ENCODE peak calls at places on chromosomes 12 and 14, in eight cellular contexts. F is adipocyte; Z is pancreas; D is CD4-positive, CD25-positive, alpha-beta regulatory T cell; V is GM06990; U is breast epithelium; A is A673; G is testis. W is an unnamed sample.
A peak's percentile ranks its signal among the peaks of the same experiment; 100 is the strongest.

GRCh38 chr12:28742791-28743190 is 406.3 kb upstream of the FAR2 start:
- DNase-seq in G (no peak), V (no peak), D (no peak), U (no peak), Z (no peak), F (peak; percentile 35), A (no peak), W (no peak)

GRCh38 chr14:40204441-40205175 is 772.4 kb upstream of the FBXO33 start:
- DNase-seq in F (no peak), U (no peak), A (no peak), Z (peak; percentile 49), D (no peak), G (no peak), V (no peak), W (no peak)

GRCh38 chr12:5511644-5512584 is 80.0 kb downstream of the NTF3 start:
- DNase-seq in V (peak; percentile 12), D (no peak), Z (no peak), A (peak; percentile 49), U (no peak), G (peak; percentile 77), F (peak; percentile 51), W (no peak)

GRCh38 chr12:25362646-25363045 is 111.9 kb upstream of the KRAS start:
- DNase-seq in G (no peak), A (no peak), U (no peak), F (no peak), D (no peak), Z (no peak), V (no peak), W (no peak)

GRCh38 chr14:34179723-34180122 is 228.8 kb upstream of the EGLN3 start:
- DNase-seq in Z (no peak), U (no peak), G (no peak), D (no peak), F (no peak), V (no peak), A (no peak), W (no peak)

GRCh38 chr12:116130431-116130830 is 147.1 kb downstream of the MED13L start:
- DNase-seq in F (peak; percentile 57), D (peak; percentile 40), V (no peak), A (peak; percentile 63), G (no peak), Z (no peak), U (no peak), W (no peak)

GRCh38 chr12:46908936-46909635 is 83.3 kb upstream of the SLC38A4 start:
- DNase-seq in D (no peak), A (no peak), Z (no peak), F (no peak), V (no peak), U (no peak), G (no peak), W (no peak)

GRCh38 chr14:96554315-96554910 is 52.2 kb downstream of the PAPOLA start:
- DNase-seq in V (no peak), G (no peak), D (no peak), Z (no peak), A (no peak), F (no peak), U (no peak), W (no peak)

GRCh38 chr12:11719678-11720099 is 70.2 kb downstream of the ETV6 start:
- DNase-seq in G (peak; percentile 40), F (peak; percentile 87), U (no peak), A (peak; percentile 96), V (no peak), Z (no peak), D (no peak), W (no peak)

GRCh38 chr14:52032196-52032865 is 36.5 kb downstream of the NID2 start:
- DNase-seq in F (peak; percentile 42), Z (no peak), D (no peak), G (no peak), U (no peak), A (no peak), V (no peak), W (no peak)
- H3K36me3 ChIP-seq in F (peaks cover 43% of the 10 kb centered on the region), Z (no peaks in the 10 kb centered on the region), D (no peaks in the 10 kb centered on the region), G (no peaks in the 10 kb centered on the region), U (no peaks in the 10 kb centered on the region), A (peaks cover 10% of the 10 kb centered on the region), V (no peaks in the 10 kb centered on the region), W (no peaks in the 10 kb centered on the region)

DNA sequence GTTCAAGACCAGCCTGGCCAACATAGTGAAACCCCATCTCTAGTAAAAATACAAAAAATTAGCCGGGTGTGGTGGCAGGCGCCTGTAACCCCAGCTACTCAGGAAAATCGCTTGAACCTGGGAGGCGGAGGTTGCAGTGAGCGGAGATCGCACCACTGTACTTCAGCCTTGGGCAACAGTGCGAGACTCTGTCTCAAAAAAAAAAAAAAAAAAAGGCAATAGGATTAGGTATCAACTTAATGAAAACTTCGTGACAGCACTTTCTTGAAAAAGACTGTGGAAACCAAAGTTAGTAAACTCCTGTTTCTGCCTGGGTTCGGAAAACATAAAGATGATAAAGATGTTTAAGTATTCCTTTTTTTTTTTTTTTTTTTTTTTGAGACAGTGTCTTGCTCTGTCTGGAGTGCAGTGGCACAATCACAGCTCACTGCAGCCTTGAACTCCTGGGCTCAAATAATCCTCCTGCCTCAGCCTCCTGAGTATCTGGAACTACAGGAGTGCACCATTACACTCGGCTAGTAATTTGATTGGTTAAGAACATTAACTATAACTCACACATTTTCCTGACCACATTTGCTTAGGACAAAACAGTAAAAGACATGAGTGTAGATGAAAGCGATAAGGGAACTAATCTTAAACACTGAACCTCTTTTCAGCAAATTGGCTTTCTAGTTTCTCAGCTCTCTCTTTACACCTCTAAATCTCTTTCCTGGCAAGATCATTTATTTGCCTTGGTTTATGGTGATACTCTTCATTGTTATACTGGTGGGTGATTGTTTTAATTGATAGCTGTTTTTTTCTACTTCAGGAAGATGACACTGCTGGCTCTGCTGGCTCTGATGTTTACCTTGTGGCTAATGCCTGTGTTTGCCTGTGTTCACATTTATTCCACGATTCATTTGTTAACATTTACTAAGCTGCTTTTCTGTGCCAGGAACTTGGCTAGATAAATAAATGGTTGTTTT is 15.8 kb downstream of the HIF1A start:
- DNase-seq in V (no peak), F (no peak), G (no peak), U (no peak), Z (no peak), D (no peak), A (no peak), W (no peak)
- H3K4me3 ChIP-seq in V (no peak overlapping the region), F (peak overlapping the region; percentile 63), G (no peak overlapping the region), U (no peak overlapping the region), Z (no peak overlapping the region), D (no peak overlapping the region), A (no peak overlapping the region), W (no peak overlapping the region)

GRCh38 chr12:92859650-92860386 is 69.3 kb downstream of the EEA1 start:
- DNase-seq in U (no peak), V (no peak), F (no peak), G (no peak), D (no peak), Z (no peak), A (peak; percentile 81), W (no peak)
- H3K36me3 ChIP-seq in U (no peaks in the 10 kb centered on the region), V (peaks cover 5% of the 10 kb centered on the region), F (peaks cover 89% of the 10 kb centered on the region), G (no peaks in the 10 kb centered on the region), D (peaks cover 11% of the 10 kb centered on the region), Z (no peaks in the 10 kb centered on the region), A (peaks cover 9% of the 10 kb centered on the region), W (peaks cover 3% of the 10 kb centered on the region)

DNA sequence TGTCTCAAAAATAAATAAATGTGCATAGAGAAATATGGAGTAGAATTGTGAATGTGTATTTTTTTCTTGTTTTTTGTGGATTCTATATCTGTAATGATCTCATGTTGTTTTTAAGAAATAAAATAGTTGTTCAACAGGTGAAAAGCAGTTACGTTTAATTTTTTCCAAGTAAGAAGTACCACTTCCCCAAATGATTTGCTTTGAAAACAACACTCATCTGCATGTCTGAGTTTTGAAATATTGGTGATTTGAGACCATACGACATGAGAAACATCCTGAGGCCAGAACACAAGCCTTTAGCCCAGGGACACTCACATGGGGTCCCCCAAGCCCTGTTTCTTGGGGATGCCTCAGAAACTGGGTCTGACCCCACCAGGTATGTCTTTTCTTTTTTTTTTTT is 4.2 kb upstream of the FICD start:
- DNase-seq in A (no peak), G (no peak), Z (no peak), D (no peak), F (no peak), V (peak; percentile 44), U (no peak), W (no peak)
- H3K4me3 ChIP-seq in A (no peak overlapping the region), G (no peak overlapping the region), Z (no peak overlapping the region), D (no peak overlapping the region), F (no peak overlapping the region), V (no peak overlapping the region), U (no peak overlapping the region), W (no peak overlapping the region)

DNA sequence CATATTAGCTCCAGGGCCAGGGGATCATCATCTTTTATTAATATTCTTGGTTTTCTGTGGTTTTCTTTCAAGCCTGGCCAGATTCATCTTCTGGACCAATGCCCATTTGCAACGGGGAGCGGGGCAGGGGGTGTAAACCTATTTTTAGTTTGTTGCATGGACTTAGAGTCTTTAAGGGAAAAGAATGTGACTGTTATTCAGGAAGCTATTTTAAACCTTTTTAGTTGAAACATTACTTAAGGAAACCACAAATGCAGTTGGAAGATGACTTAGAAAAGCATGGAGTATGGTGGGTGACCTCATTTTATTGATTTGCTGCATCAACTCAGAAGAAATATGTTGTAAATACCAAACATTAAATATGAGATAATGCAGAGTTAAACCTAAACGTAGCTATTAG is 368.4 kb upstream of the E2F7 start:
- DNase-seq in F (peak; percentile 4), V (no peak), G (no peak), A (no peak), Z (no peak), U (no peak), D (no peak), W (no peak)
- H3K36me3 ChIP-seq in F (no peaks in the 10 kb centered on the region), V (no peaks in the 10 kb centered on the region), G (no peaks in the 10 kb centered on the region), A (no peaks in the 10 kb centered on the region), Z (no peaks in the 10 kb centered on the region), U (no peaks in the 10 kb centered on the region), D (no peaks in the 10 kb centered on the region), W (no peaks in the 10 kb centered on the region)

DNA sequence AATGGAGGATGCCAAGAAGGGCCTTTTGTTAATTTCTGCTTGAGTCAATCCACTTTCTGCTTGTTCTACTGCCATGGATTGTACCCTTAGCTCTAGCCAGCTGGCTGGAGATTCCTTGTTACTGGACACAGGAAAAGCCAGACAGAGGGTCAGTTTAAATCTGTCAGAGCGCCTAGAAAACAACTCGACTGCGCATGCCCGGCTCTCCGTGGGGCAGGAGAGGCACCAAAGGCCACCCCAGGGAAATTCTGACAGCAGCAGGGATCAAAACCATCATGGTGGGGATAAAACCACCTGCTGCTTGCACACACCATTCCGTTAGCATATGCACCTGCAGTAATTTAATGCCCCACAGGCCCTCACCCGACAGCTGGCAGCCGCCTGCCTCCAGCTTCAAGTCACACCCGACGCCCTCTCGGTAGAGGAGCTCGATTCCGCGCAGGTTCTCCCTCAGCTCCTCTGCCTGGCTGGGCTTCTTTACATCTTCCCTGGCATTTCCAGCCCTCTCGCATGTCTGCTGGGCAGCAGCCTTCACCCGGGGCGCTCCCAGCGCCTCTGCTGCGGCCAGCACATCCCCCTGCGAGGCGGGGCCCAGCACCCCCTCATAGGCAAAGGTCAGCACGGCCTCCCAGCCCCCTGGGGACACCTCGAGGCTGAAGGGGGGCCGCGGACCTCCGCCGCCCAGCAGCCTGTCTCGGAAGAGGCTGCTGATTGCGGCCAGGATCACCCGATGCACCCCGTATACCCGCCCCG is 1.1 kb downstream of the KLHL33 start:
- DNase-seq in Z (peak; percentile 54), F (no peak), V (no peak), A (no peak), D (no peak), U (no peak), G (peak; percentile 84), W (no peak)
- H3K4me3 ChIP-seq in Z (no peak overlapping the region), F (peak overlapping the region; percentile 42), V (no peak overlapping the region), A (no peak overlapping the region), D (no peak overlapping the region), U (peak overlapping the region; percentile 62), G (peak overlapping the region; percentile 62), W (no peak overlapping the region)